ENCODE peak calls at places on chromosomes 12 and 14, in eight cellular contexts. W is lower lobe of right lung; Y is cardiac muscle cell; C is CD4-positive, alpha-beta memory T cell; E is lung; Z is neural progenitor cell; D is left ventricle myocardium inferior; X is SK-N-SH. T is an unnamed sample.

GRCh38 chr14:105201928-105202513 is 20.9 kb upstream of the NUDT14 start:
- DNase-seq in W (no peak), Y (no peak), C (no peak), E (no peak), Z (peak), D (no peak), X (no peak), T (no peak)

GRCh38 chr12:96265400-96265799 is 71.2 kb downstream of the ELK3 start:
- DNase-seq in W (no peak), Y (no peak), C (no peak), E (no peak), Z (no peak), D (no peak), X (no peak), T (no peak)

GRCh38 chr14:75286313-75286712 is 7.7 kb downstream of the FOS start:
- DNase-seq in W (no peak), Y (no peak), C (no peak), E (no peak), Z (no peak), D (peak), X (peak), T (no peak)

GRCh38 chr12:93645702-93646101 is 31.5 kb upstream of the CRADD start:
- DNase-seq in W (no peak), Y (peak), C (no peak), E (no peak), Z (no peak), D (no peak), X (no peak), T (no peak)

GRCh38 chr14:31881531-31882310 is 195.4 kb upstream of the ARHGAP5 start:
- DNase-seq in W (no peak), Y (peak), C (no peak), E (no peak), Z (no peak), D (no peak), X (no peak), T (no peak)

GRCh38 chr14:54349713-54350112 is 47.1 kb upstream of the CDKN3 start:
- DNase-seq in W (no peak), Y (no peak), C (no peak), E (no peak), Z (no peak), D (no peak), X (no peak), T (no peak)

GRCh38 chr12:46455648-46456352 is 83.2 kb upstream of the SLC38A2 start:
- DNase-seq in W (no peak), Y (no peak), C (no peak), E (no peak), Z (no peak), D (no peak), X (no peak), T (no peak)

GRCh38 chr12:106774808-106775524 is 484 bp downstream of the RIC8B start:
- DNase-seq in W (no peak), Y (no peak), C (no peak), E (no peak), Z (no peak), D (peak), X (peak), T (peak)

GRCh38 chr14:103904493-103905107 is 23.7 kb upstream of the TDRD9 start:
- DNase-seq in W (no peak), Y (no peak), C (no peak), E (no peak), Z (no peak), D (no peak), X (peak), T (no peak)

GRCh38 chr12:130087222-130087621 is 75.0 kb upstream of the FZD10 start:
- DNase-seq in W (no peak), Y (no peak), C (peak), E (no peak), Z (no peak), D (no peak), X (no peak), T (no peak)

GRCh38 chr12:117096643-117097042 is 2.6 kb downstream of the TESC start:
- DNase-seq in W (peak), Y (no peak), C (no peak), E (no peak), Z (no peak), D (no peak), X (no peak), T (no peak)

GRCh38 chr12:114163766-114164165 is 197.6 kb upstream of the RBM19 start:
- DNase-seq in W (no peak), Y (peak), C (no peak), E (no peak), Z (no peak), D (no peak), X (no peak), T (no peak)

GRCh38 chr12:92927055-92927435 is 2.0 kb downstream of the EEA1 start:
- DNase-seq in W (no peak), Y (peak), C (no peak), E (no peak), Z (peak), D (no peak), X (peak), T (peak)

GRCh38 chr12:123153906-123154305 is 3.0 kb upstream of the PITPNM2 start:
- DNase-seq in W (no peak), Y (no peak), C (no peak), E (no peak), Z (no peak), D (no peak), X (no peak), T (no peak)

GRCh38 chr12:115313929-115314328 is 630.0 kb upstream of the TBX3 start:
- DNase-seq in W (no peak), Y (no peak), C (no peak), E (no peak), Z (no peak), D (no peak), X (no peak), T (no peak)

GRCh38 chr12:96719671-96720362 is 187.2 kb upstream of the NEDD1 start:
- DNase-seq in W (no peak), Y (peak), C (no peak), E (no peak), Z (no peak), D (no peak), X (no peak), T (peak)

GRCh38 chr12:73531752-73532151 is 1005.9 kb upstream of the ATXN7L3B start:
- DNase-seq in W (no peak), Y (no peak), C (no peak), E (no peak), Z (no peak), D (no peak), X (no peak), T (no peak)

GRCh38 chr12:12872139-12872933 is 19.0 kb upstream of the GPRC5A start:
- DNase-seq in W (peak), Y (peak), C (no peak), E (peak), Z (no peak), D (no peak), X (no peak), T (no peak)

GRCh38 chr14:101406921-101407320 is 154.4 kb upstream of the DIO3 start:
- DNase-seq in W (no peak), Y (no peak), C (no peak), E (no peak), Z (no peak), D (no peak), X (no peak), T (no peak)

GRCh38 chr12:20063116-20063515 is 305.2 kb upstream of the PDE3A start:
- DNase-seq in W (no peak), Y (peak), C (no peak), E (no peak), Z (no peak), D (no peak), X (no peak), T (no peak)

GRCh38 chr12:89768586-89769482 is 60.2 kb upstream of the ATP2B1 start:
- DNase-seq in W (no peak), Y (peak), C (no peak), E (no peak), Z (no peak), D (no peak), X (no peak), T (no peak)

GRCh38 chr12:30880061-30880460 is 46.5 kb upstream of the TSPAN11 start:
- DNase-seq in W (no peak), Y (no peak), C (no peak), E (no peak), Z (peak), D (no peak), X (no peak), T (no peak)

GRCh38 chr12:113684053-113684907 is 212.6 kb upstream of the LHX5 start:
- DNase-seq in W (no peak), Y (peak), C (no peak), E (no peak), Z (peak), D (no peak), X (peak), T (no peak)

GRCh38 chr12:56999456-56999855 is 6.9 kb downstream of the ZBTB39 start:
- DNase-seq in W (no peak), Y (no peak), C (no peak), E (no peak), Z (no peak), D (no peak), X (no peak), T (no peak)

GRCh38 chr14:28676481-28676880 is 90.1 kb upstream of the FOXG1 start:
- DNase-seq in W (no peak), Y (no peak), C (no peak), E (no peak), Z (no peak), D (no peak), X (no peak), T (no peak)

GRCh38 chr14:69464379-69464778 is 20.1 kb upstream of the PLEKHD1 start:
- DNase-seq in W (no peak), Y (peak), C (no peak), E (no peak), Z (no peak), D (no peak), X (no peak), T (no peak)

GRCh38 chr12:32821293-32822089 is 65.8 kb upstream of the YARS2 start:
- DNase-seq in W (no peak), Y (peak), C (no peak), E (no peak), Z (no peak), D (no peak), X (peak), T (no peak)

GRCh38 chr14:74362361-74362915 is 14.2 kb downstream of the VRTN start:
- DNase-seq in W (peak), Y (peak), C (peak), E (peak), Z (peak), D (peak), X (peak), T (peak)

GRCh38 chr14:81042431-81042830 is 87.0 kb downstream of the TSHR start:
- DNase-seq in W (no peak), Y (no peak), C (no peak), E (no peak), Z (no peak), D (no peak), X (no peak), T (no peak)

GRCh38 chr12:117441751-117442150 is 80.3 kb upstream of the NOS1 start:
- DNase-seq in W (no peak), Y (peak), C (no peak), E (no peak), Z (no peak), D (peak), X (no peak), T (no peak)

DNA sequence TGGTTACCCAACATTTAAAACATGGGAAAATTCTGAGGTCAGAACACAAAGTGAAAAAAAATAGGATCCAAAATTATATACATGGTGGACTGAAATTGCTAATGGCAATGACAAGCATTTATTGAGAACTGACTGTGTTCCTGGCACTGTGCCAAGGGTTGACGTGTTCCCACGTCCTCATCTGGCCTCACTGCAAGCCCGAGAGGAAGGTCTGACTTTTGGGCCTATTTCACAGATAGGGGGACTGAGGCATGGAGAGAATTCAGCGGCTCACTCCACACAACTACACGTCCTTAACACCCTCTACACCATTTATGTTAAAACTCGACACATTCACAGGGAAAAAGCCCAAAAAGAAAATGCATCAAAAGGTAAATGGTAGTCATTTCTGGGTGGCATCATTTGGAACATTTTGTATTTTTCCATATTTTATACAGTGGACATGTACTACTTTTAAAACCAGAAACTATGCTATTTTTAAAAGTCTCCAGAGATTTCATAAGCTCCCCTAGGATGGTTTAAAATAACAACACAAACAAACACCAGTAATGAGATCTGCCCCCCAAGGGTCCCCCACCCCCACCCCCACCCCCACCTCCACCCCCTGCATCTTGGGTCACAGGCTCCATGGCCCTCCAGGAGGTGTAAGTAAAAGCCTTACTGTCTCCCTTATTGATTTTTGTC is 27.7 kb downstream of the CLMN start:
- DNase-seq in W (no peak), Y (peak), C (no peak), E (no peak), Z (no peak), D (peak), X (peak), T (no peak)
- H3K4me3 ChIP-seq in W (no peak), Y (no peak), C (no peak), E (no peak), Z (no peak), D (peak), X (no peak), T (no peak)

DNA sequence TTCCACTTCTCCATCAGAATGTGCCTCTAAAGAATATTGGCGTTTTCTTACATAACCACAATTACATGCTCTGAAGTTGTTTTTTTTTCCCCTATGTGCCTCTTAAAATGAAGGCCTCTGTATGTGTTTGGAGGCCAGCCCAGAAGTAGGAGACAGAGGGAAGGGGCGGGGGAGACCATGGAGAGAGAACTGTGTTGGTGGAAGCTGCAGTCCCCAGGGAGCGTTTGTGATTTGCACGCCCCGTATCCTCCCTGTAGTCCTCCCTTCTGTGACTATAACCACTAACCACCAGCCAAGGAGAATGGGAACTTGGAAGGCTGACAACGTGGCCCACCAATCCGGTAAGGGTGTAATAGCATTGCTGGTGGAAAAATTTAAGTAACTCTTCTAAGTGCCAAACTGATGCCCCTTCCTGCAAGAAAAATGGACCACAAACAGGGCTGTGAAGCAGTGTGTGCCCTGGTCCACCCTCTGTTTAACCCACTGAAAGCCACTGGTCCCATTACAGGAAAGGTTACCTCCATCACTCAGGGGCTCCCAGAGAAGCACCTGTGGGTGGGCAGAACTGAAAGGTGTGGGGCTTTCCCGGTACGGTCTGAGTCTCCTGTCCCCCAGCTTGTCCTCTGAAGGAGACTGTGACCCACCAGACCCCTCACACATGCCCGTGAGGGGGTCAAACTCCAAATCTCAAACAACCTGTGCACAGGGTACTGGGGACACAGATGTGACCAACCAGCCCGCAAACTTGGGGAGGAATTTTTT is 36.8 kb downstream of the CCDC88C start:
- DNase-seq in W (peak), Y (peak), C (no peak), E (no peak), Z (no peak), D (peak), X (no peak), T (no peak)
- H3K27ac ChIP-seq in W (no peak), Y (no peak), C (peak), E (no peak), Z (no peak), D (no peak), X (no peak), T (peak)

GRCh38 chr12:109116611-109116949 is 193 bp downstream of the ACACB start:
- DNase-seq in W (no peak), Y (no peak), C (no peak), E (no peak), Z (no peak), D (no peak), X (no peak), T (no peak)

GRCh38 chr12:109114644-109115043 is 1.7 kb upstream of the ACACB start:
- DNase-seq in W (no peak), Y (no peak), C (no peak), E (no peak), Z (no peak), D (no peak), X (no peak), T (no peak)

GRCh38 chr12:109113661-109114321 is 2.6 kb upstream of the ACACB start:
- DNase-seq in W (no peak), Y (no peak), C (no peak), E (no peak), Z (no peak), D (no peak), X (no peak), T (no peak)

GRCh38 chr12:109115404-109115757 is 1.0 kb upstream of the ACACB start:
- DNase-seq in W (no peak), Y (no peak), C (no peak), E (no peak), Z (no peak), D (no peak), X (no peak), T (no peak)

GRCh38 chr12:109115758-109116610 is at the start of gene ACACB:
- DNase-seq in W (peak), Y (peak), C (no peak), E (no peak), Z (peak), D (peak), X (peak), T (no peak)
- H3K4me3 ChIP-seq in W (no peak), Y (peak), C (no peak), E (no peak), Z (no peak), D (peak), X (no peak), T (no peak)

GRCh38 chr12:4215862-4216541 is 57.6 kb upstream of the CCND2 start:
- DNase-seq in W (no peak), Y (no peak), C (no peak), E (no peak), Z (no peak), D (no peak), X (no peak), T (no peak)
- H3K27ac ChIP-seq in W (no peak), Y (no peak), C (no peak), E (no peak), Z (no peak), D (no peak), X (no peak), T (no peak)

GRCh38 chr12:108595711-108596647 is 1.9 kb downstream of the TMEM119 start:
- DNase-seq in W (no peak), Y (no peak), C (no peak), E (no peak), Z (no peak), D (no peak), X (no peak), T (no peak)
- H3K4me3 ChIP-seq in W (peak), Y (no peak), C (no peak), E (peak), Z (no peak), D (no peak), X (peak), T (no peak)

GRCh38 chr14:68393178-68393763 is 399.6 kb downstream of the ZFP36L1 start:
- DNase-seq in W (no peak), Y (no peak), C (no peak), E (no peak), Z (peak), D (no peak), X (no peak), T (no peak)
- H3K27ac ChIP-seq in W (peak), Y (peak), C (no peak), E (peak), Z (peak), D (peak), X (no peak), T (no peak)

GRCh38 chr14:21539154-21539940 is 13.2 kb upstream of the SALL2 start:
- DNase-seq in W (no peak), Y (no peak), C (no peak), E (no peak), Z (peak), D (no peak), X (no peak), T (no peak)

GRCh38 chr14:21537088-21537424 is 10.9 kb upstream of the SALL2 start:
- DNase-seq in W (no peak), Y (no peak), C (no peak), E (no peak), Z (peak), D (no peak), X (no peak), T (no peak)

GRCh38 chr14:21534576-21534975 is 8.4 kb upstream of the SALL2 start:
- DNase-seq in W (no peak), Y (no peak), C (no peak), E (no peak), Z (peak), D (no peak), X (no peak), T (no peak)

GRCh38 chr14:21536395-21537087 is 10.4 kb upstream of the SALL2 start:
- DNase-seq in W (no peak), Y (no peak), C (no peak), E (no peak), Z (peak), D (no peak), X (no peak), T (no peak)

DNA sequence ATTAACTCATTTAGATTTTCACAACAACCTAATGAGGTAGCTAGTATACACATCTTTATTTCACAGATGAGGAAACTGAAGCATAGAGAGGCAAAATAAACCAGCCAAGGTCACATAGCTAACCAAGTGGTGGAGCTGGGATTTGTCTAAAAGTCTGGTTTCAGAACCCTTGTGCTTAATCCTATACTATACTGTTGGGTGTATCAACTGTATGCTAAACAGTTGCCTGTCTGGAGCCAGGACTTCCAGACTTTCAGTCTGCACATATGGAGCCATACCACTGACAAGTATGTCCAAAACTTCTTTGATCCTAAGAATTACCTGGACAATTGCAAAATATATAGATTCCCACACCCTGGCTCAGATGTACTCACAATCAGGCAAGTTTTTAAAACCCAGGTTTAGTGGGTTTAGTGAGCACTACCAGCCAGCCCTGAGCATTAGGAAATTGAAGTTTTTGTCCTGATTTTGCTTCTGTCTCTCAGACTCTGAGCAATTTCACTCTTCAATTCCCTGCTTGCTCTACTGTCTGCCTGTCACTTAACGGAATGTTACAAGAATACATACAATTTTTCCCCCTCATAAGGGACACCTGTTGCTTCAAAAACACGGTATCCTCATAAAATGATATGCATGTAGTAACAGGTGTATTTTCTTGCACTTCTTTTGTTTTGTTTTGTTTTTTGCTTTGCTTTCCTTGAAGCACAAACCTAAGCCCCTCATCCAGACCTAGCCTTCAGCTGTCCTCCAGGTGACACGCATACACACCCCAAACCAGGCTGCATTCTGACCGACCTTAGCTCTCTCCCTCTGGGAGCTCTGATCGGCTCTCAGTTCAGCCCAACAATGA is 9.6 kb upstream of the SALL2 start:
- DNase-seq in W (no peak), Y (no peak), C (no peak), E (no peak), Z (no peak), D (no peak), X (no peak), T (no peak)
- H3K4me3 ChIP-seq in W (peak), Y (peak), C (no peak), E (no peak), Z (peak), D (peak), X (peak), T (no peak)

DNA sequence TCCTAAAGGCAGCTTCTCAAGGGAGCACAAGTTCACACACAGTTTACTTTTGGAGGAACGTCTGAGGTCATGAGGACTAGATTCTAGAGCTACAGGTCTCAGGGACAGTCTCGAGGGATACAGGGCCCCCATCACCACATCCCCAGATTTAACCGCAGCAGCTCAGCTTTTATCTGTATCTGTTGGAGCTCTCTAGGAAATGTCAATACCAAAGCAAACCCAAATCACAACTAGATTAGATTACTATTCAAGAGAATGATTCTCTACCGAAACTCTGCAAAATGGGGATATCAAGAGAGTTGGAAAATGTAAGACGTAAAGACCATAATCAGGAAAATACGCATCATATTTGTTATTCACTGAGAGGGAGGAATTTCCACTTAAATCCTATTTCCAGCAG is 4.0 kb upstream of the MYRFL start:
- DNase-seq in W (no peak), Y (no peak), C (no peak), E (no peak), Z (no peak), D (no peak), X (no peak), T (no peak)
- H3K27ac ChIP-seq in W (no peak), Y (no peak), C (no peak), E (no peak), Z (no peak), D (no peak), X (no peak), T (no peak)